ENCODE peak calls at places on chromosomes 4 and X, in six cellular contexts. One of them, this sample, is unnamed.

GRCh38 chrX:74924449-74925209 is 623 bp downstream of the NEXMIF start:
- DNase-seq in AG09319: no peak
- DNase-seq in heart left ventricle: peak
- DNase-seq in glutamatergic neuron: peak
- DNase-seq in mesothelial cell of epicardium: peak
- DNase-seq in OCI-LY7: no peak
- DNase-seq in this sample: no peak

GRCh38 chr4:147940144-147940543 is 208.3 kb downstream of the ARHGAP10 start:
- DNase-seq in AG09319: no peak
- DNase-seq in heart left ventricle: no peak
- DNase-seq in glutamatergic neuron: no peak
- DNase-seq in mesothelial cell of epicardium: no peak
- DNase-seq in OCI-LY7: no peak
- DNase-seq in this sample: no peak

GRCh38 chr4:173171098-173171497 is 2.5 kb downstream of the GALNT7 start:
- DNase-seq in AG09319: no peak
- DNase-seq in heart left ventricle: no peak
- DNase-seq in glutamatergic neuron: no peak
- DNase-seq in mesothelial cell of epicardium: no peak
- DNase-seq in OCI-LY7: peak
- DNase-seq in this sample: no peak

GRCh38 chrX:44042731-44043130 is 69.5 kb upstream of the NDP start:
- DNase-seq in AG09319: no peak
- DNase-seq in heart left ventricle: no peak
- DNase-seq in glutamatergic neuron: no peak
- DNase-seq in mesothelial cell of epicardium: no peak
- DNase-seq in OCI-LY7: no peak
- DNase-seq in this sample: no peak

GRCh38 chrX:129961180-129962083 is 21.0 kb upstream of the BCORL1 start:
- DNase-seq in AG09319: no peak
- DNase-seq in heart left ventricle: peak
- DNase-seq in glutamatergic neuron: no peak
- DNase-seq in mesothelial cell of epicardium: no peak
- DNase-seq in OCI-LY7: peak
- DNase-seq in this sample: no peak

GRCh38 chrX:153633607-153634180 is 13.3 kb upstream of the DUSP9 start:
- DNase-seq in AG09319: no peak
- DNase-seq in heart left ventricle: no peak
- DNase-seq in glutamatergic neuron: no peak
- DNase-seq in mesothelial cell of epicardium: no peak
- DNase-seq in OCI-LY7: no peak
- DNase-seq in this sample: no peak

GRCh38 chr4:147741190-147741788 is 9.4 kb downstream of the ARHGAP10 start:
- DNase-seq in AG09319: peak
- DNase-seq in heart left ventricle: no peak
- DNase-seq in glutamatergic neuron: no peak
- DNase-seq in mesothelial cell of epicardium: no peak
- DNase-seq in OCI-LY7: no peak
- DNase-seq in this sample: peak

GRCh38 chrX:21873063-21873785 is 17.4 kb downstream of the YY2 start:
- DNase-seq in AG09319: no peak
- DNase-seq in heart left ventricle: no peak
- DNase-seq in glutamatergic neuron: no peak
- DNase-seq in mesothelial cell of epicardium: no peak
- DNase-seq in OCI-LY7: no peak
- DNase-seq in this sample: no peak

GRCh38 chrX:22748093-22748999 is 251.4 kb upstream of the DDX53 start:
- DNase-seq in AG09319: no peak
- DNase-seq in heart left ventricle: peak
- DNase-seq in glutamatergic neuron: peak
- DNase-seq in mesothelial cell of epicardium: no peak
- DNase-seq in OCI-LY7: peak
- DNase-seq in this sample: peak

GRCh38 chrX:13855689-13856425 is 39.0 kb upstream of the GPM6B start:
- DNase-seq in AG09319: no peak
- DNase-seq in heart left ventricle: no peak
- DNase-seq in glutamatergic neuron: no peak
- DNase-seq in mesothelial cell of epicardium: no peak
- DNase-seq in OCI-LY7: no peak
- DNase-seq in this sample: peak

GRCh38 chr4:90598741-90599140 is 471.5 kb downstream of the CCSER1 start:
- DNase-seq in AG09319: no peak
- DNase-seq in heart left ventricle: no peak
- DNase-seq in glutamatergic neuron: no peak
- DNase-seq in mesothelial cell of epicardium: no peak
- DNase-seq in OCI-LY7: no peak
- DNase-seq in this sample: no peak

GRCh38 chrX:21509912-21510311 is 135.7 kb downstream of the CNKSR2 start:
- DNase-seq in AG09319: no peak
- DNase-seq in heart left ventricle: no peak
- DNase-seq in glutamatergic neuron: no peak
- DNase-seq in mesothelial cell of epicardium: no peak
- DNase-seq in OCI-LY7: no peak
- DNase-seq in this sample: no peak

GRCh38 chr4:1824746-1825145 is 31.2 kb downstream of the LETM1 start:
- DNase-seq in AG09319: no peak
- DNase-seq in heart left ventricle: no peak
- DNase-seq in glutamatergic neuron: no peak
- DNase-seq in mesothelial cell of epicardium: no peak
- DNase-seq in OCI-LY7: no peak
- DNase-seq in this sample: no peak

GRCh38 chr4:1823545-1823932 is 30.4 kb downstream of the FGFR3 start:
- DNase-seq in AG09319: no peak
- DNase-seq in heart left ventricle: no peak
- DNase-seq in glutamatergic neuron: no peak
- DNase-seq in mesothelial cell of epicardium: no peak
- DNase-seq in OCI-LY7: no peak
- DNase-seq in this sample: no peak

GRCh38 chr4:1825326-1825725 is 30.6 kb downstream of the LETM1 start:
- DNase-seq in AG09319: no peak
- DNase-seq in heart left ventricle: no peak
- DNase-seq in glutamatergic neuron: no peak
- DNase-seq in mesothelial cell of epicardium: no peak
- DNase-seq in OCI-LY7: no peak
- DNase-seq in this sample: no peak

GRCh38 chr4:1830234-1830633 is 25.7 kb downstream of the LETM1 start:
- DNase-seq in AG09319: no peak
- DNase-seq in heart left ventricle: no peak
- DNase-seq in glutamatergic neuron: no peak
- DNase-seq in mesothelial cell of epicardium: no peak
- DNase-seq in OCI-LY7: no peak
- DNase-seq in this sample: no peak

DNA sequence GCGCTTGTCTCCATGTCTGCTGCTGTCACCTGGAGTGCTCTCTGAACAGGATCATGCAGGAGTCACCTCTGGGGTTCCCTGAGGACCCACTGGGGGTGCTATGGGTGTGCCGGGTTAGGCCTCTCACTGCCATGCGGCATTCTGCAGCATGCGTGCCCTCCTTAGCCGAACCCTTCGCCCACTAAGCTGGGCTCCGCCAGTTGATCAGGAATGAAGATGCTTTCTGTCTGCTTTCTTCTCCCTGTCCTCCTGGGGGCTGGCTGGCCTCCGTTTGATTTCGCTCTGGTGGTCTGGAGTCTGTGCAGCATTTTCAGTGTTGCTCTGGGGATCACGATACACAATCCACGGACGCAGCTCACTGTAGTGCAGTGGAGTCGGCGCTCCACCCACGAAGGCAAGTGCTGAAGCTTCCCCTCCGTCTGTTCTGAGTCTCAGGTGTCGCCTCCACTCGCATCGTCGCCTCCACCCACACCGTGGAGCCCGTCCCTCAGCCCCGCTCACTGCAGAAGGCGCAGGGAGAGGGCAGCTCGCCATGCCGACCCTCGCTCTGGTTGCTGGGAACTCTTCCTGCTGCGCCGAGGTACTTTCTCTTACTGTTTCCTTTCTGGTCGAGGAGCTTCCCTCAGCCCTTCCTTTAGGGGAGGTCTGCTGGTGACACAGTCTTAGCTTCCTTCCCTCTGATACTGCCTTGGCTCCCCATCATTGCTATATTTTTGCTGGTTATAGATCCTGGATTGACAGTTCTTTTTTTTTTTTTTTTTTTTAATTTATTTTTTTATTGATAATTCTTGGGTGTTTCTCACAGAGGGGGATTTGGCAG is 29.2 kb downstream of the LETM1 start:
- DNase-seq in AG09319: no peak
- DNase-seq in heart left ventricle: no peak
- DNase-seq in glutamatergic neuron: no peak
- DNase-seq in mesothelial cell of epicardium: no peak
- DNase-seq in OCI-LY7: no peak
- DNase-seq in this sample: no peak
- TF ChIP-seq CTCF in AG09319: no peak
- TF ChIP-seq CTCF in heart left ventricle: no peak
- TF ChIP-seq CTCF in glutamatergic neuron: no peak
- TF ChIP-seq CTCF in mesothelial cell of epicardium: no peak
- TF ChIP-seq CTCF in OCI-LY7: no peak
- TF ChIP-seq CTCF in this sample: no peak

GRCh38 chrX:40470830-40471429 is 109.8 kb upstream of the ATP6AP2 start:
- DNase-seq in AG09319: no peak
- DNase-seq in heart left ventricle: no peak
- DNase-seq in glutamatergic neuron: no peak
- DNase-seq in mesothelial cell of epicardium: no peak
- DNase-seq in OCI-LY7: no peak
- DNase-seq in this sample: no peak

GRCh38 chrX:40469316-40469715 is 111.5 kb upstream of the ATP6AP2 start:
- DNase-seq in AG09319: no peak
- DNase-seq in heart left ventricle: no peak
- DNase-seq in glutamatergic neuron: no peak
- DNase-seq in mesothelial cell of epicardium: no peak
- DNase-seq in OCI-LY7: no peak
- DNase-seq in this sample: no peak

GRCh38 chrX:40474205-40474626 is 106.6 kb upstream of the ATP6AP2 start:
- DNase-seq in AG09319: no peak
- DNase-seq in heart left ventricle: no peak
- DNase-seq in glutamatergic neuron: peak
- DNase-seq in mesothelial cell of epicardium: no peak
- DNase-seq in OCI-LY7: no peak
- DNase-seq in this sample: peak

GRCh38 chrX:40473460-40474204 is 107.1 kb upstream of the ATP6AP2 start:
- DNase-seq in AG09319: no peak
- DNase-seq in heart left ventricle: no peak
- DNase-seq in glutamatergic neuron: no peak
- DNase-seq in mesothelial cell of epicardium: no peak
- DNase-seq in OCI-LY7: no peak
- DNase-seq in this sample: no peak

DNA sequence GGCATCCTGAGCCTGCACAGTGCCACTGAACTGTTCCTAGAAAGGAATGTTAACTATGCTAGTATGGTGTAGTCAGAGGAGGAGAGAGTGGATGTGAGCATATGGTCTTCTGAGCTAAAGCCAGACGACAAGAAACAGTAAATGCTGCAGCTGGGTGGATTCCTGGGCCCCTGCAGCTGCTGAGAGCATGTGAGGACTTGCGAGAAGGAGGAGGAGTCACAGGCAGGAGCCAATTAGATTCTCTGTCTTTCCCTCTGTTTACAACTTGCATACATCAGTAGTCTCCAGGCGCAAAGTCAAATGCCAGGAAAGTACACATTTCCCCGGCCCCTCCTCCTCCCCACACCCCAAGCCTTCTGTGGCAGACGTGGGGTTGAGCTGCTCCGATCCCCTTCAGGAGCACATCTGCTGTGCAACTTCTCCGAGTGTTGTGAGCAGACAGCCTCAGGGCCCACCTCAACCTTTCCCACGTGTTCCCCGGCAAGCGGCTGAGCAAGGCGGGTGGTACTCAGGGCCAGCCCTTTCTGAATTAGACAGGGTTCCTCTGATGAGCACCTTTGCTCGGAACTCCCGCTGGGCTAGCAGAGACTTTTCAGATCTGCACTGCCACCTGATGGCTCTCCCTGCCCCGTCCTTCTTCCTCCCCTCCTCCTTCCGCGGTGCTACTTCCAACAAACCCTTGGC is 108.7 kb upstream of the ATP6AP2 start:
- DNase-seq in AG09319: peak
- DNase-seq in heart left ventricle: peak
- DNase-seq in glutamatergic neuron: no peak
- DNase-seq in mesothelial cell of epicardium: no peak
- DNase-seq in OCI-LY7: peak
- DNase-seq in this sample: peak
- TF ChIP-seq CTCF in AG09319: no peak
- TF ChIP-seq CTCF in heart left ventricle: no peak
- TF ChIP-seq CTCF in glutamatergic neuron: no peak
- TF ChIP-seq CTCF in mesothelial cell of epicardium: no peak
- TF ChIP-seq CTCF in OCI-LY7: peak
- TF ChIP-seq CTCF in this sample: no peak

GRCh38 chr4:164718817-164719216 is 35.1 kb upstream of the SMIM31 start:
- DNase-seq in AG09319: no peak
- DNase-seq in heart left ventricle: no peak
- DNase-seq in glutamatergic neuron: no peak
- DNase-seq in mesothelial cell of epicardium: no peak
- DNase-seq in OCI-LY7: no peak
- DNase-seq in this sample: no peak

DNA sequence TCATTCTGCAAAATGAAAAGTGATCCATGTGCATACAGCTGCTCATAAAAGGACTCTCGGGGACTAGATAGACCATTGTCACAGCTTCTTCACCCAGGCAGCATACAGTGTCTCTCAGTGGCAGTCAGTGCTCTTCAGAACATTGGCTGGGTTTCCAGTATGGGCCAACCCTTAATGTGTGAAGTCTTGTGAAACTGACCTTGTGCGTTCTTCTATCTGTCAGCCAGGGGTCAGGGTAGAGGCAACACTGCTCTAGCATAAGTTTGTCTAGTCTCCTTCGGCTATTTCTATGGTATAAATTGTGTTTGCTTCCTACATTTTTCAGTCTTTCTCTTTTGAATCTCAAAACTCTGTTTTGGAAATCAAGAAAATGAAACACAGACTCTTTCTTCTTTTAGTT is 37.0 kb upstream of the SMIM31 start:
- DNase-seq in AG09319: no peak
- DNase-seq in heart left ventricle: no peak
- DNase-seq in glutamatergic neuron: no peak
- DNase-seq in mesothelial cell of epicardium: no peak
- DNase-seq in OCI-LY7: peak
- DNase-seq in this sample: no peak
- TF ChIP-seq CTCF in AG09319: no peak
- TF ChIP-seq CTCF in heart left ventricle: no peak
- TF ChIP-seq CTCF in glutamatergic neuron: peak
- TF ChIP-seq CTCF in mesothelial cell of epicardium: no peak
- TF ChIP-seq CTCF in OCI-LY7: peak
- TF ChIP-seq CTCF in this sample: peak

GRCh38 chrX:10754445-10754844 is 134.1 kb upstream of the MID1 start:
- DNase-seq in AG09319: no peak
- DNase-seq in heart left ventricle: no peak
- DNase-seq in glutamatergic neuron: no peak
- DNase-seq in mesothelial cell of epicardium: no peak
- DNase-seq in OCI-LY7: no peak
- DNase-seq in this sample: no peak

GRCh38 chrX:10761447-10761846 is 141.1 kb upstream of the MID1 start:
- DNase-seq in AG09319: no peak
- DNase-seq in heart left ventricle: no peak
- DNase-seq in glutamatergic neuron: no peak
- DNase-seq in mesothelial cell of epicardium: no peak
- DNase-seq in OCI-LY7: no peak
- DNase-seq in this sample: no peak

GRCh38 chrX:10755477-10756334 is 135.3 kb upstream of the MID1 start:
- DNase-seq in AG09319: no peak
- DNase-seq in heart left ventricle: peak
- DNase-seq in glutamatergic neuron: no peak
- DNase-seq in mesothelial cell of epicardium: no peak
- DNase-seq in OCI-LY7: no peak
- DNase-seq in this sample: peak

GRCh38 chrX:10759400-10759799 is 139.0 kb upstream of the MID1 start:
- DNase-seq in AG09319: no peak
- DNase-seq in heart left ventricle: no peak
- DNase-seq in glutamatergic neuron: no peak
- DNase-seq in mesothelial cell of epicardium: no peak
- DNase-seq in OCI-LY7: no peak
- DNase-seq in this sample: no peak

GRCh38 chrX:10756365-10756915 is 136.1 kb upstream of the MID1 start:
- DNase-seq in AG09319: peak
- DNase-seq in heart left ventricle: no peak
- DNase-seq in glutamatergic neuron: no peak
- DNase-seq in mesothelial cell of epicardium: no peak
- DNase-seq in OCI-LY7: no peak
- DNase-seq in this sample: peak
- TF ChIP-seq CTCF in AG09319: no peak
- TF ChIP-seq CTCF in heart left ventricle: no peak
- TF ChIP-seq CTCF in glutamatergic neuron: no peak
- TF ChIP-seq CTCF in mesothelial cell of epicardium: no peak
- TF ChIP-seq CTCF in OCI-LY7: no peak
- TF ChIP-seq CTCF in this sample: no peak